ENCODE peak calls at places on chromosomes 2 and 18, in eight cellular contexts. One of them, this sample, is unnamed.

GRCh38 chr2:3807853-3808252 is 104.5 kb downstream of the DCDC2C start:
- DNase-seq in iPS DF 19.7: no peak
- DNase-seq in CD8-positive, alpha-beta T cell: no peak
- DNase-seq in stimulated activated CD4-positive, alpha-beta T cell treated with anti-CD3 and anti-CD28 coated beads, Interleukin-1b, Interleukin-23, amount 100 ng/mL, for 4 hours: no peak
- DNase-seq in head of caudate nucleus: no peak
- DNase-seq in activated CD8-positive, alpha-beta memory T cell treated with anti-CD3 and anti-CD28 coated beads for 24 hours: no peak
- DNase-seq in NCI-H1436: no peak
- DNase-seq in NCI-H1105 treated with DMSO at 0.1 percent for 48 hours: no peak
- DNase-seq in this sample: no peak

GRCh38 chr2:86393521-86394490 is 47.4 kb upstream of the KDM3A start:
- DNase-seq in iPS DF 19.7: no peak
- DNase-seq in CD8-positive, alpha-beta T cell: no peak
- DNase-seq in stimulated activated CD4-positive, alpha-beta T cell treated with anti-CD3 and anti-CD28 coated beads, Interleukin-1b, Interleukin-23, amount 100 ng/mL, for 4 hours: no peak
- DNase-seq in head of caudate nucleus: no peak
- DNase-seq in activated CD8-positive, alpha-beta memory T cell treated with anti-CD3 and anti-CD28 coated beads for 24 hours: no peak
- DNase-seq in NCI-H1436: no peak
- DNase-seq in NCI-H1105 treated with DMSO at 0.1 percent for 48 hours: no peak
- DNase-seq in this sample: no peak

GRCh38 chr2:200662727-200663126 is 76.9 kb downstream of the AOX1 start:
- DNase-seq in iPS DF 19.7: no peak
- DNase-seq in CD8-positive, alpha-beta T cell: no peak
- DNase-seq in stimulated activated CD4-positive, alpha-beta T cell treated with anti-CD3 and anti-CD28 coated beads, Interleukin-1b, Interleukin-23, amount 100 ng/mL, for 4 hours: no peak
- DNase-seq in head of caudate nucleus: no peak
- DNase-seq in activated CD8-positive, alpha-beta memory T cell treated with anti-CD3 and anti-CD28 coated beads for 24 hours: no peak
- DNase-seq in NCI-H1436: no peak
- DNase-seq in NCI-H1105 treated with DMSO at 0.1 percent for 48 hours: no peak
- DNase-seq in this sample: no peak

GRCh38 chr2:198283149-198283548 is 478.8 kb downstream of the PLCL1 start:
- DNase-seq in iPS DF 19.7: no peak
- DNase-seq in CD8-positive, alpha-beta T cell: no peak
- DNase-seq in stimulated activated CD4-positive, alpha-beta T cell treated with anti-CD3 and anti-CD28 coated beads, Interleukin-1b, Interleukin-23, amount 100 ng/mL, for 4 hours: no peak
- DNase-seq in head of caudate nucleus: no peak
- DNase-seq in activated CD8-positive, alpha-beta memory T cell treated with anti-CD3 and anti-CD28 coated beads for 24 hours: no peak
- DNase-seq in NCI-H1436: no peak
- DNase-seq in NCI-H1105 treated with DMSO at 0.1 percent for 48 hours: no peak
- DNase-seq in this sample: no peak

GRCh38 chr2:215207041-215207440 is 68.6 kb upstream of the ABCA12 start:
- DNase-seq in iPS DF 19.7: no peak
- DNase-seq in CD8-positive, alpha-beta T cell: no peak
- DNase-seq in stimulated activated CD4-positive, alpha-beta T cell treated with anti-CD3 and anti-CD28 coated beads, Interleukin-1b, Interleukin-23, amount 100 ng/mL, for 4 hours: no peak
- DNase-seq in head of caudate nucleus: no peak
- DNase-seq in activated CD8-positive, alpha-beta memory T cell treated with anti-CD3 and anti-CD28 coated beads for 24 hours: no peak
- DNase-seq in NCI-H1436: no peak
- DNase-seq in NCI-H1105 treated with DMSO at 0.1 percent for 48 hours: no peak
- DNase-seq in this sample: no peak

GRCh38 chr2:187994464-187995331 is 297.0 kb upstream of the GULP1 start:
- DNase-seq in iPS DF 19.7: no peak
- DNase-seq in CD8-positive, alpha-beta T cell: no peak
- DNase-seq in stimulated activated CD4-positive, alpha-beta T cell treated with anti-CD3 and anti-CD28 coated beads, Interleukin-1b, Interleukin-23, amount 100 ng/mL, for 4 hours: no peak
- DNase-seq in head of caudate nucleus: peak
- DNase-seq in activated CD8-positive, alpha-beta memory T cell treated with anti-CD3 and anti-CD28 coated beads for 24 hours: no peak
- DNase-seq in NCI-H1436: peak
- DNase-seq in NCI-H1105 treated with DMSO at 0.1 percent for 48 hours: peak
- DNase-seq in this sample: no peak

GRCh38 chr2:126627623-126628022 is 28.3 kb upstream of the GYPC start:
- DNase-seq in iPS DF 19.7: no peak
- DNase-seq in CD8-positive, alpha-beta T cell: no peak
- DNase-seq in stimulated activated CD4-positive, alpha-beta T cell treated with anti-CD3 and anti-CD28 coated beads, Interleukin-1b, Interleukin-23, amount 100 ng/mL, for 4 hours: no peak
- DNase-seq in head of caudate nucleus: no peak
- DNase-seq in activated CD8-positive, alpha-beta memory T cell treated with anti-CD3 and anti-CD28 coated beads for 24 hours: no peak
- DNase-seq in NCI-H1436: no peak
- DNase-seq in NCI-H1105 treated with DMSO at 0.1 percent for 48 hours: no peak
- DNase-seq in this sample: no peak

GRCh38 chr18:35991696-35992095 is 19.2 kb downstream of the RMP24 start:
- DNase-seq in iPS DF 19.7: no peak
- DNase-seq in CD8-positive, alpha-beta T cell: no peak
- DNase-seq in stimulated activated CD4-positive, alpha-beta T cell treated with anti-CD3 and anti-CD28 coated beads, Interleukin-1b, Interleukin-23, amount 100 ng/mL, for 4 hours: no peak
- DNase-seq in head of caudate nucleus: no peak
- DNase-seq in activated CD8-positive, alpha-beta memory T cell treated with anti-CD3 and anti-CD28 coated beads for 24 hours: no peak
- DNase-seq in NCI-H1436: no peak
- DNase-seq in NCI-H1105 treated with DMSO at 0.1 percent for 48 hours: no peak
- DNase-seq in this sample: no peak

GRCh38 chr18:34153711-34154110 is 71.0 kb downstream of the NOL4 start:
- DNase-seq in iPS DF 19.7: no peak
- DNase-seq in CD8-positive, alpha-beta T cell: no peak
- DNase-seq in stimulated activated CD4-positive, alpha-beta T cell treated with anti-CD3 and anti-CD28 coated beads, Interleukin-1b, Interleukin-23, amount 100 ng/mL, for 4 hours: no peak
- DNase-seq in head of caudate nucleus: no peak
- DNase-seq in activated CD8-positive, alpha-beta memory T cell treated with anti-CD3 and anti-CD28 coated beads for 24 hours: no peak
- DNase-seq in NCI-H1436: no peak
- DNase-seq in NCI-H1105 treated with DMSO at 0.1 percent for 48 hours: peak
- DNase-seq in this sample: no peak

GRCh38 chr2:80311304-80311703 is 6.8 kb upstream of the LRRTM1 start:
- DNase-seq in iPS DF 19.7: no peak
- DNase-seq in CD8-positive, alpha-beta T cell: no peak
- DNase-seq in stimulated activated CD4-positive, alpha-beta T cell treated with anti-CD3 and anti-CD28 coated beads, Interleukin-1b, Interleukin-23, amount 100 ng/mL, for 4 hours: no peak
- DNase-seq in head of caudate nucleus: no peak
- DNase-seq in activated CD8-positive, alpha-beta memory T cell treated with anti-CD3 and anti-CD28 coated beads for 24 hours: no peak
- DNase-seq in NCI-H1436: no peak
- DNase-seq in NCI-H1105 treated with DMSO at 0.1 percent for 48 hours: no peak
- DNase-seq in this sample: no peak

GRCh38 chr2:47091118-47091517 is 64.0 kb downstream of the STPG4 start:
- DNase-seq in iPS DF 19.7: no peak
- DNase-seq in CD8-positive, alpha-beta T cell: no peak
- DNase-seq in stimulated activated CD4-positive, alpha-beta T cell treated with anti-CD3 and anti-CD28 coated beads, Interleukin-1b, Interleukin-23, amount 100 ng/mL, for 4 hours: no peak
- DNase-seq in head of caudate nucleus: no peak
- DNase-seq in activated CD8-positive, alpha-beta memory T cell treated with anti-CD3 and anti-CD28 coated beads for 24 hours: no peak
- DNase-seq in NCI-H1436: no peak
- DNase-seq in NCI-H1105 treated with DMSO at 0.1 percent for 48 hours: no peak
- DNase-seq in this sample: peak

GRCh38 chr2:136305517-136306192 is 187.7 kb upstream of the CXCR4 start:
- DNase-seq in iPS DF 19.7: no peak
- DNase-seq in CD8-positive, alpha-beta T cell: peak
- DNase-seq in stimulated activated CD4-positive, alpha-beta T cell treated with anti-CD3 and anti-CD28 coated beads, Interleukin-1b, Interleukin-23, amount 100 ng/mL, for 4 hours: peak
- DNase-seq in head of caudate nucleus: no peak
- DNase-seq in activated CD8-positive, alpha-beta memory T cell treated with anti-CD3 and anti-CD28 coated beads for 24 hours: peak
- DNase-seq in NCI-H1436: no peak
- DNase-seq in NCI-H1105 treated with DMSO at 0.1 percent for 48 hours: no peak
- DNase-seq in this sample: no peak

GRCh38 chr2:236176417-236176816 is 8.2 kb upstream of the GBX2 start:
- DNase-seq in iPS DF 19.7: no peak
- DNase-seq in CD8-positive, alpha-beta T cell: no peak
- DNase-seq in stimulated activated CD4-positive, alpha-beta T cell treated with anti-CD3 and anti-CD28 coated beads, Interleukin-1b, Interleukin-23, amount 100 ng/mL, for 4 hours: no peak
- DNase-seq in head of caudate nucleus: no peak
- DNase-seq in activated CD8-positive, alpha-beta memory T cell treated with anti-CD3 and anti-CD28 coated beads for 24 hours: no peak
- DNase-seq in NCI-H1436: no peak
- DNase-seq in NCI-H1105 treated with DMSO at 0.1 percent for 48 hours: no peak
- DNase-seq in this sample: no peak

GRCh38 chr2:206445948-206446347 is 2.6 kb downstream of the ADAM23 start:
- DNase-seq in iPS DF 19.7: no peak
- DNase-seq in CD8-positive, alpha-beta T cell: no peak
- DNase-seq in stimulated activated CD4-positive, alpha-beta T cell treated with anti-CD3 and anti-CD28 coated beads, Interleukin-1b, Interleukin-23, amount 100 ng/mL, for 4 hours: no peak
- DNase-seq in head of caudate nucleus: no peak
- DNase-seq in activated CD8-positive, alpha-beta memory T cell treated with anti-CD3 and anti-CD28 coated beads for 24 hours: no peak
- DNase-seq in NCI-H1436: no peak
- DNase-seq in NCI-H1105 treated with DMSO at 0.1 percent for 48 hours: no peak
- DNase-seq in this sample: no peak

This sample was measured in vagina.